ENCODE peak calls at places on chromosomes 1 and 21, in six cellular contexts. One of them, this sample, is unnamed.

GRCh38 chr1:29365906-29366670 is 129.8 kb downstream of the PTPRU start:
- DNase-seq in psoas muscle: no peak
- DNase-seq in uterus: no peak
- DNase-seq in hepatocyte: no peak
- DNase-seq in cardiac muscle cell: no peak
- DNase-seq in CD8-positive, alpha-beta T cell: no peak
- DNase-seq in this sample: no peak

GRCh38 chr1:215590779-215591491 is 23.8 kb downstream of the KCTD3 start:
- DNase-seq in cardiac muscle cell: no peak
- DNase-seq in CD8-positive, alpha-beta T cell: no peak
- DNase-seq in uterus: no peak
- DNase-seq in hepatocyte: no peak
- DNase-seq in psoas muscle: no peak
- DNase-seq in this sample: no peak

GRCh38 chr1:209319549-209319948 is 264.0 kb upstream of the CAMK1G start:
- DNase-seq in psoas muscle: no peak
- DNase-seq in CD8-positive, alpha-beta T cell: no peak
- DNase-seq in uterus: no peak
- DNase-seq in hepatocyte: no peak
- DNase-seq in cardiac muscle cell: no peak
- DNase-seq in this sample: peak; percentile 9

GRCh38 chr21:16420086-16420724 is 690.4 kb downstream of the USP25 start:
- DNase-seq in cardiac muscle cell: peak; percentile 89
- DNase-seq in CD8-positive, alpha-beta T cell: no peak
- DNase-seq in hepatocyte: peak; percentile 49
- DNase-seq in uterus: peak; percentile 64
- DNase-seq in psoas muscle: peak; percentile 40
- DNase-seq in this sample: no peak

GRCh38 chr1:211715976-211716375 is 40.6 kb upstream of the NEK2 start:
- DNase-seq in psoas muscle: no peak
- DNase-seq in CD8-positive, alpha-beta T cell: no peak
- DNase-seq in uterus: no peak
- DNase-seq in hepatocyte: no peak
- DNase-seq in cardiac muscle cell: no peak
- DNase-seq in this sample: no peak

GRCh38 chr1:19010503-19010902 is 54.0 kb upstream of the IFFO2 start:
- DNase-seq in uterus: no peak
- DNase-seq in hepatocyte: no peak
- DNase-seq in psoas muscle: no peak
- DNase-seq in cardiac muscle cell: no peak
- DNase-seq in CD8-positive, alpha-beta T cell: no peak
- DNase-seq in this sample: no peak

GRCh38 chr1:214640431-214641213 is 37.6 kb downstream of the CENPF start:
- DNase-seq in psoas muscle: no peak
- DNase-seq in uterus: no peak
- DNase-seq in CD8-positive, alpha-beta T cell: no peak
- DNase-seq in hepatocyte: no peak
- DNase-seq in cardiac muscle cell: no peak
- DNase-seq in this sample: no peak

GRCh38 chr1:49331066-49331852 is 554.6 kb upstream of the BEND5 start:
- DNase-seq in uterus: no peak
- DNase-seq in hepatocyte: no peak
- DNase-seq in psoas muscle: no peak
- DNase-seq in cardiac muscle cell: no peak
- DNase-seq in CD8-positive, alpha-beta T cell: no peak
- DNase-seq in this sample: no peak

GRCh38 chr1:226548281-226549093 is at the start of gene STUM:
- DNase-seq in cardiac muscle cell: peak; percentile 49
- DNase-seq in psoas muscle: peak; percentile 30
- DNase-seq in hepatocyte: peak; percentile 73
- DNase-seq in CD8-positive, alpha-beta T cell: peak; percentile 21
- DNase-seq in uterus: no peak
- DNase-seq in this sample: no peak

GRCh38 chr21:36079010-36079649 is 9.3 kb downstream of the CBR1 start:
- DNase-seq in cardiac muscle cell: no peak
- DNase-seq in uterus: no peak
- DNase-seq in hepatocyte: no peak
- DNase-seq in CD8-positive, alpha-beta T cell: no peak
- DNase-seq in psoas muscle: no peak
- DNase-seq in this sample: no peak

GRCh38 chr1:186093437-186093836 is 281.6 kb downstream of the TPR start:
- DNase-seq in uterus: no peak
- DNase-seq in hepatocyte: no peak
- DNase-seq in cardiac muscle cell: peak; percentile 58
- DNase-seq in psoas muscle: no peak
- DNase-seq in CD8-positive, alpha-beta T cell: no peak
- DNase-seq in this sample: no peak

GRCh38 chr21:32448803-32449594 is 36.5 kb downstream of the EVA1C start:
- DNase-seq in psoas muscle: no peak
- DNase-seq in uterus: no peak
- DNase-seq in CD8-positive, alpha-beta T cell: no peak
- DNase-seq in cardiac muscle cell: peak; percentile 71
- DNase-seq in hepatocyte: no peak
- DNase-seq in this sample: no peak

GRCh38 chr1:181479137-181479745 is 4.1 kb upstream of the CACNA1E start:
- DNase-seq in uterus: peak; percentile 45
- DNase-seq in hepatocyte: peak; percentile 85
- DNase-seq in psoas muscle: peak; percentile 24
- DNase-seq in cardiac muscle cell: peak; percentile 80
- DNase-seq in CD8-positive, alpha-beta T cell: peak; percentile 13
- DNase-seq in this sample: no peak

GRCh38 chr1:2906105-2906504 is 104.6 kb upstream of the TTC34 start:
- DNase-seq in CD8-positive, alpha-beta T cell: no peak
- DNase-seq in cardiac muscle cell: no peak
- DNase-seq in hepatocyte: no peak
- DNase-seq in uterus: peak; percentile 14
- DNase-seq in psoas muscle: no peak
- DNase-seq in this sample: no peak

GRCh38 chr21:39141502-39141901 is 41.7 kb downstream of the PSMG1 start:
- DNase-seq in psoas muscle: no peak
- DNase-seq in CD8-positive, alpha-beta T cell: no peak
- DNase-seq in cardiac muscle cell: peak; percentile 20
- DNase-seq in hepatocyte: no peak
- DNase-seq in uterus: no peak
- DNase-seq in this sample: no peak

GRCh38 chr21:16002872-16003466 is 273.2 kb downstream of the USP25 start:
- DNase-seq in CD8-positive, alpha-beta T cell: no peak
- DNase-seq in cardiac muscle cell: peak; percentile 52
- DNase-seq in psoas muscle: no peak
- DNase-seq in hepatocyte: no peak
- DNase-seq in uterus: no peak
- DNase-seq in this sample: no peak

GRCh38 chr1:226329237-226329636 is 20.3 kb upstream of the LIN9 start:
- DNase-seq in psoas muscle: no peak
- DNase-seq in uterus: no peak
- DNase-seq in cardiac muscle cell: no peak
- DNase-seq in CD8-positive, alpha-beta T cell: no peak
- DNase-seq in hepatocyte: no peak
- DNase-seq in this sample: no peak

GRCh38 chr1:214332950-214333798 is 52.2 kb downstream of the SMYD2 start:
- DNase-seq in uterus: peak; percentile 58
- DNase-seq in psoas muscle: peak; percentile 60
- DNase-seq in hepatocyte: peak; percentile 61
- DNase-seq in cardiac muscle cell: peak; percentile 73
- DNase-seq in CD8-positive, alpha-beta T cell: peak; percentile 29
- DNase-seq in this sample: no peak

GRCh38 chr1:34780528-34780927 is 486 bp upstream of the GJB3 start:
- DNase-seq in psoas muscle: no peak
- DNase-seq in cardiac muscle cell: no peak
- DNase-seq in hepatocyte: no peak
- DNase-seq in uterus: no peak
- DNase-seq in CD8-positive, alpha-beta T cell: no peak
- DNase-seq in this sample: no peak

GRCh38 chr21:31658053-31658452 is 1.4 kb upstream of the SOD1 start:
- DNase-seq in uterus: no peak
- DNase-seq in hepatocyte: no peak
- DNase-seq in psoas muscle: no peak
- DNase-seq in CD8-positive, alpha-beta T cell: no peak
- DNase-seq in cardiac muscle cell: no peak
- DNase-seq in this sample: no peak

GRCh38 chr1:119653839-119654170 is 5.7 kb upstream of the ZNF697 start:
- DNase-seq in psoas muscle: no peak
- DNase-seq in cardiac muscle cell: peak; percentile 75
- DNase-seq in CD8-positive, alpha-beta T cell: no peak
- DNase-seq in hepatocyte: no peak
- DNase-seq in uterus: no peak
- DNase-seq in this sample: no peak

GRCh38 chr1:214009613-214010550 is 22.1 kb downstream of the PROX1 start:
- DNase-seq in uterus: no peak
- DNase-seq in psoas muscle: no peak
- DNase-seq in CD8-positive, alpha-beta T cell: no peak
- DNase-seq in hepatocyte: no peak
- DNase-seq in cardiac muscle cell: no peak
- DNase-seq in this sample: no peak

DNA sequence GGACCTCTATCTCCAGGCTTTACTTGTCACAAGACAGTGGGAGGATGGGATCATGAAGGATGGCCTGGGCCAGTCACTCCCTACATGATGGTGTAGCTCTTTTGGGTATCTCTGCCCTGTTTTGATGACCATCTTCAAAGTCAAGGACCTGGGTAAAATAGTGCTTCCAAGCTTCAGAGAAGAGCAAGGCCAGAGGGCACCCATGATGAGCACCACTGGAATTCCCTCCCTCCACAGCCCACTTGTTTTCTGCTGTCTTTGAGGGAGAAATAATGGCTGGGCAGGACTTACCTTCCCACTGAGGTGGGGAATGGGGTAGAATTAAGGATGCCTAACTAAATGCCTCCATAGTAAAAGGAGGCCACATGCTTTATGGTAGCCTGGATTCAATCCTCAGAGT is 165.7 kb downstream of the DHRS3 start:
- DNase-seq in hepatocyte: no peak
- DNase-seq in CD8-positive, alpha-beta T cell: no peak
- DNase-seq in uterus: no peak
- DNase-seq in cardiac muscle cell: no peak
- DNase-seq in psoas muscle: no peak
- DNase-seq in this sample: no peak
- H3K27ac ChIP-seq in hepatocyte: no peak overlapping the region
- H3K27ac ChIP-seq in CD8-positive, alpha-beta T cell: no peak overlapping the region
- H3K27ac ChIP-seq in uterus: peak overlapping the region; percentile 67
- H3K27ac ChIP-seq in cardiac muscle cell: no peak overlapping the region
- H3K27ac ChIP-seq in psoas muscle: peak overlapping the region; percentile 85
- H3K27ac ChIP-seq in this sample: no peak overlapping the region

DNA sequence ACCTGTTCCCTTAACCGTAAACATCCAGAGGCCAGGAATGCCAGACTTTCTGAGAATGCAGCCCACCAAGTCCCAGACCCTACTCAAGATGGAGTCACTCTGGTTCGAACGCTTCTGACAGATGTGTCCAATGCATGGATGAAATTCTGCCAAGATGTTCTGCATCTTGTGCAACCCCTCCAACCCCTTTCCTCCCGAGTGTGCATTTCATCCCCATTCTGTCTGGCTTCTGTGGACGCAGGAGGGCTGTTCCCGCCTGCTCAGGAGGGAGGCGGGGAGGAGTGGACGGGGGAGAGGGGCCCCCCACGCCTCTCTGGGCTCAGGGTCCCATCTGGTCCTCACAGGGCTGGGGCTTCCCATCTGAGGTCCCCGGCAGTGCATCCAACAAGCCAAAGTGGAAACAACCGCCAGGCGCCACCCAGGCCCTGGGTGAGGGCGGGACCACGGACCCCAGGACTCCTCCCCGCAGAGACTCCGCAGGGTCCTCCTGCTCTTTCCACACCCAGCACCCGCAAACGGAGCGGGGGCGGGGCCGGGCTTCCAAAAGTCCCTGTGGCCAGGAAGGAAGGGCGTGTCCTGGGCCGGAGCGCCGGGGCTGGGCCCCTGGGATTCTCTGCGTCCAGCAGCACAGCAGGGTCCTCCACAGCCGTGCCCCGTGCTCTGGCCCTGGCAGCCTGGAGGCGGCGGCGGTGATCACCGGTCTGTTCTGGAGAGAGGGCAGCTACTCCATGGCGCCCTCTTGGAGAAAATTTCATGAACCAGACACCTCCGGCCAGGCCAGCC is 27.7 kb upstream of the SUMO3 start:
- DNase-seq in hepatocyte: peak; percentile 81
- DNase-seq in uterus: peak; percentile 37
- DNase-seq in psoas muscle: peak; percentile 77
- DNase-seq in cardiac muscle cell: peak; percentile 85
- DNase-seq in CD8-positive, alpha-beta T cell: peak; percentile 47
- DNase-seq in this sample: no peak
- TF ChIP-seq CTCF in hepatocyte: peak; percentile 44
- TF ChIP-seq CTCF in uterus: peak; percentile 21
- TF ChIP-seq CTCF in psoas muscle: peak; percentile 29
- TF ChIP-seq CTCF in cardiac muscle cell: peak; percentile 58
- TF ChIP-seq CTCF in CD8-positive, alpha-beta T cell: no peak
- TF ChIP-seq CTCF in this sample: peak; percentile 53

DNA sequence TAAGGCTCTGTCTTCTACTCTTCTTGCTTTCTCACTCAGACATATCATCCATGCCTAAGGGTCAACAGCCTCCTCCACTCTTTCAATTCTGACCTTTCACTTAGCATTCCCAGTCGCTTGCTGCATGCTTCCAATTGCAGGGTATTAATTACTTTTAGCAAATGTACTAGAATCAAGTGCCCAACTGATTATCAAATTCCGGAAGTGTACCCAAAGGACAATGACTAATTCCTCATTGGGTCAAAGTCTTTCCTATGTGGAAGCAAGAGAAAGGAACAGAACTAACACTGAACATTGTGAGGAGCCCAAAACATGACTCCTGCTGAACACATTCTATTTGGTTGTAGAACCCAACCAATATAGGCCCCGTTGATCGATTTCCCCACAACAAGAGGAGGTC is 101.8 kb downstream of the APP start:
- DNase-seq in hepatocyte: no peak
- DNase-seq in CD8-positive, alpha-beta T cell: no peak
- DNase-seq in cardiac muscle cell: no peak
- DNase-seq in uterus: no peak
- DNase-seq in psoas muscle: no peak
- DNase-seq in this sample: no peak
- H3K27ac ChIP-seq in hepatocyte: no peak overlapping the region
- H3K27ac ChIP-seq in CD8-positive, alpha-beta T cell: no peak overlapping the region
- H3K27ac ChIP-seq in cardiac muscle cell: peak overlapping the region; percentile 74
- H3K27ac ChIP-seq in uterus: no peak overlapping the region
- H3K27ac ChIP-seq in psoas muscle: no peak overlapping the region
- H3K27ac ChIP-seq in this sample: no peak overlapping the region

GRCh38 chr1:38037481-38037939 is 9.1 kb downstream of the POU3F1 start:
- DNase-seq in hepatocyte: no peak
- DNase-seq in psoas muscle: no peak
- DNase-seq in CD8-positive, alpha-beta T cell: no peak
- DNase-seq in cardiac muscle cell: peak; percentile 75
- DNase-seq in uterus: no peak
- DNase-seq in this sample: no peak
- TF ChIP-seq CTCF in hepatocyte: peak; percentile 30
- TF ChIP-seq CTCF in psoas muscle: peak; percentile 26
- TF ChIP-seq CTCF in CD8-positive, alpha-beta T cell: no peak
- TF ChIP-seq CTCF in cardiac muscle cell: peak; percentile 49
- TF ChIP-seq CTCF in uterus: no peak
- TF ChIP-seq CTCF in this sample: peak; percentile 52

GRCh38 chr1:9180077-9180819 is 51.3 kb upstream of the GPR157 start:
- DNase-seq in hepatocyte: no peak
- DNase-seq in uterus: no peak
- DNase-seq in CD8-positive, alpha-beta T cell: no peak
- DNase-seq in psoas muscle: no peak
- DNase-seq in cardiac muscle cell: no peak
- DNase-seq in this sample: no peak
- H3K27ac ChIP-seq in hepatocyte: no peak overlapping the region
- H3K27ac ChIP-seq in uterus: no peak overlapping the region
- H3K27ac ChIP-seq in CD8-positive, alpha-beta T cell: no peak overlapping the region
- H3K27ac ChIP-seq in psoas muscle: no peak overlapping the region
- H3K27ac ChIP-seq in cardiac muscle cell: no peak overlapping the region
- H3K27ac ChIP-seq in this sample: no peak overlapping the region

GRCh38 chr1:108692724-108693655 is 880 bp downstream of the PRPF38B start:
- DNase-seq in CD8-positive, alpha-beta T cell: peak; percentile 45
- DNase-seq in cardiac muscle cell: peak; percentile 82
- DNase-seq in psoas muscle: no peak
- DNase-seq in uterus: peak; percentile 42
- DNase-seq in hepatocyte: peak; percentile 76
- DNase-seq in this sample: no peak
- TF ChIP-seq CTCF in CD8-positive, alpha-beta T cell: peak; percentile 53
- TF ChIP-seq CTCF in cardiac muscle cell: peak; percentile 33
- TF ChIP-seq CTCF in psoas muscle: no peak
- TF ChIP-seq CTCF in uterus: no peak
- TF ChIP-seq CTCF in hepatocyte: peak; percentile 51
- TF ChIP-seq CTCF in this sample: peak; percentile 28

GRCh38 chr1:93000291-93000690 is 39.0 kb upstream of the DIPK1A start:
- DNase-seq in cardiac muscle cell: no peak
- DNase-seq in hepatocyte: no peak
- DNase-seq in psoas muscle: no peak
- DNase-seq in uterus: no peak
- DNase-seq in CD8-positive, alpha-beta T cell: no peak
- DNase-seq in this sample: no peak
- H3K27ac ChIP-seq in cardiac muscle cell: no peak overlapping the region
- H3K27ac ChIP-seq in hepatocyte: no peak overlapping the region
- H3K27ac ChIP-seq in psoas muscle: no peak overlapping the region
- H3K27ac ChIP-seq in uterus: no peak overlapping the region
- H3K27ac ChIP-seq in CD8-positive, alpha-beta T cell: no peak overlapping the region
- H3K27ac ChIP-seq in this sample: no peak overlapping the region